ENCODE peak calls at places on chromosome 14, in five cellular contexts. I is HFF-Myc, M is PC-3, K is RWPE1, J is SK-N-SH. Z is an unnamed sample.

GRCh38 chr14:69328765-69329164 is 68.8 kb downstream of the GALNT16 start:
- DNase-seq in J (no peak), M (no peak), K (no peak), I (no peak), Z (no peak)

GRCh38 chr14:26026384-26026783 is 571.4 kb downstream of the NOVA1 start:
- DNase-seq in M (no peak), J (no peak), I (no peak), K (no peak), Z (no peak)

GRCh38 chr14:89349196-89350008 is 67.6 kb downstream of the FOXN3 start:
- DNase-seq in J (peak), K (no peak), M (no peak), I (no peak), Z (no peak)

GRCh38 chr14:89409961-89410360 is 7.1 kb downstream of the FOXN3 start:
- DNase-seq in I (no peak), K (no peak), J (no peak), M (no peak), Z (peak)

GRCh38 chr14:23076785-23077408 is 18.0 kb downstream of the ACIN1 start:
- DNase-seq in I (no peak), M (peak), J (peak), K (no peak), Z (peak)

GRCh38 chr14:90777830-90778467 is 38.3 kb downstream of the TTC7B start:
- DNase-seq in K (no peak), J (no peak), I (no peak), M (no peak), Z (no peak)

GRCh38 chr14:99169776-99170356 is 102.1 kb downstream of the BCL11B start:
- DNase-seq in K (no peak), I (no peak), M (no peak), J (no peak), Z (no peak)

GRCh38 chr14:62126885-62127478 is 364.8 kb downstream of the SNAPC1 start:
- DNase-seq in M (peak), K (peak), I (peak), J (peak), Z (peak)

GRCh38 chr14:92676031-92676430 is 72.4 kb downstream of the LGMN start:
- DNase-seq in J (no peak), I (no peak), K (no peak), M (peak), Z (no peak)

GRCh38 chr14:59189281-59189821 is 884 bp downstream of the DAAM1 start:
- DNase-seq in J (peak), I (no peak), M (peak), K (peak), Z (peak)

GRCh38 chr14:68510201-68510600 is 282.7 kb downstream of the ZFP36L1 start:
- DNase-seq in J (peak), M (no peak), K (no peak), I (peak), Z (no peak)

GRCh38 chr14:100586520-100587247 is 533 bp downstream of the BEGAIN start:
- DNase-seq in J (peak), K (peak), I (peak), M (peak), Z (peak)

GRCh38 chr14:69154779-69155178 is 1.9 kb upstream of the DCAF5 start:
- DNase-seq in M (peak), K (no peak), I (no peak), J (no peak), Z (peak)

GRCh38 chr14:104756477-104757237 is 3.7 kb downstream of the SIVA1 start:
- DNase-seq in M (no peak), J (no peak), I (no peak), K (no peak), Z (no peak)

GRCh38 chr14:104755621-104756020 is 2.7 kb downstream of the SIVA1 start:
- DNase-seq in K (no peak), J (no peak), M (no peak), I (no peak), Z (no peak)

GRCh38 chr14:104757681-104758392 is 4.9 kb downstream of the SIVA1 start:
- DNase-seq in M (no peak), K (no peak), J (no peak), I (no peak), Z (no peak)

GRCh38 chr14:104757238-104757585 is 4.3 kb downstream of the SIVA1 start:
- DNase-seq in I (no peak), M (no peak), J (no peak), K (no peak), Z (no peak)

GRCh38 chr14:104758981-104759975 is 6.3 kb downstream of the SIVA1 start:
- DNase-seq in M (no peak), I (no peak), J (no peak), K (no peak), Z (no peak)
- TF ChIP-seq CTCF in M (no peak), I (no peak), J (no peak), K (no peak), Z (no peak)

DNA sequence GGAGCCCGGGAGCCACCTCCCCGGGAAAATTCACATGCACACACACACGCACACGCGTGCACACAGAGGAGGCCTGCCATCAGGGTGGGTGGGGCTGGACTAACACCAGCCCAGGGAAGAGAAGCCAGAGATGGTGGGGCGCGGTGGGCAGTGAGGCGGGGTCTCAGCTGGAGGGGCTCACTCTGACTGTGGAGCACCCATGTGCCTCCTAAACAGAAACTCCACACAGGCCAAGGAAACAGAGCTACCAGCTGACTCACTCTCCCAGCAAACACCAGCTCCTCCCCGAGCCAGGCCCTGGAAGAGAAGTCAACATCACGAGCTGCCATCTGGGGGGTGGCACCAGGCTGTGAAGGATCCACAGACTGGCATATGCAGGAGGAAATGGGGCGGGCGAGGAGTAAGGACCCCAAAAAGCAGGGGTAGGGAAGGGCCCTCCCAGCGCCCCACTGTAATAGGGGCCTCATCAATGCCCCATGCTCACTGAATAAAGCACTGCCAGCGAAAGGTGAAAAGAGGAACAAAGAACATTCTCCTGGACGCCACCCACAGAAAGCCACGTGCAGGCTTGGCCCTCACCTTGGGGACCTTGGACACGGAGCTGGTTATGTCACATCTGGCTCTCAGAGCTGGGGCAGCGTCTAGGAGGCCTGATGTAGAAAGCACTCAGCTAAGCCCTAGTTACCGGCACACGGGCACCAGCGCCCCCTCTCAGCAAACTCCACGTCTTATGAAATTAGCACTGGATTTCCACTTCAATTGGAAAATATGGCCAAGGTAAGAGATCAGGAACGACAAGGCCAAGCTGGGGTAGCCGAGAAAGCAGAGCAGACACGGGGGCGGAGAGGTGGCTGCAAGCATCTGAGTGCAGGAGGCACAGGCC is 8.4 kb upstream of the INF2 start:
- DNase-seq in J (no peak), K (peak), I (no peak), M (peak), Z (peak)
- TF ChIP-seq CTCF in J (peak), K (no peak), I (peak), M (peak), Z (peak)

DNA sequence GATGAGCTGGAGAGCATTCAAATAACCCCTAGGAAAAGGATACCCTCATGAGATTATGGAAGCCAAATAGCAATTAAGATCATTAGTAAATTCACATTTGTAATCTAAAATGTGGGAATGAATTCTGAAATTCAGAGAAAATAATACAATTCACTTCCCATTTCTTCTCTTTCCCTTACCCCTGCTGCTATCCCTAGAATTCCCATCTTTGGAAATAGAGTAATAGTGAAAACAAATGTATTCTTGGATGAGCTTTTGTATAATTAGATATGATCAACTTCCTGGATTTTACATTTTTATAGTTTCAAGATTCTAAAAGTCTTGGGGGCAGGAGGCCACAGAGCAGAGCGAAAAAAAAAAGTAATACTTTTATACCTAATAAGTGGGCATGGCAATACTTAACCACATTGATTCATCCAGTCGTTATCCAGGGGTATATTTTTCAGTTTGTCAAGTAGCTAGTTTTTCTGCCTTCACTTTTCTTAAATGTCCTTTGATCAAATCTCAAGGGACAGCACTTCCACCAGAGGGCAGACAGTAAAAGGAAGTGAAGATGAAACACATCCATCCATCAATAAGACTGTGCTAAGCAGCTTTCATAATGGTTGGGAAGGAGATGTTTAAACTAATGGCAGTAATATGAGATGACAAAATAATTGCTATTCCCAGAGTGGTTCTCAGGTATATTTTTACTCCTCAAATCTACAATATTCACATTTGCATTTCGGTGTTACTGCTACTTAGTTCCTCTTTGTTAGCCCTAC is 401.3 kb downstream of the DIO2 start:
- DNase-seq in K (no peak), J (no peak), I (no peak), M (peak), Z (peak)
- TF ChIP-seq CTCF in K (no peak), J (peak), I (peak), M (peak), Z (peak)

GRCh38 chr14:104001003-104001402 is 58.7 kb upstream of the RD3L start:
- DNase-seq in K (no peak), J (peak), I (no peak), M (peak), Z (no peak)
- TF ChIP-seq CTCF in K (no peak), J (peak), I (peak), M (peak), Z (no peak)

GRCh38 chr14:101835166-101835557 is 73.7 kb downstream of the PPP2R5C start:
- DNase-seq in K (peak), I (no peak), M (peak), J (no peak), Z (peak)
- TF ChIP-seq CTCF in K (no peak), I (no peak), M (no peak), J (no peak), Z (no peak)

GRCh38 chr14:37230551-37231194 is 32.9 kb downstream of the MIPOL1 start:
- DNase-seq in K (peak), J (peak), M (peak), I (peak), Z (peak)
- TF ChIP-seq CTCF in K (peak), J (peak), M (peak), I (peak), Z (peak)

Z was measured in epithelial cell of esophagus.